ENCODE peak calls at places on chromosome 5, in four cellular contexts. B is fibroblast of mammary gland; W is effector memory CD4-positive, alpha-beta T cell; S is fibroblast of villous mesenchyme. Z is an unnamed sample.

GRCh38 chr5:103605277-103605676 is 42.7 kb upstream of the NUDT12 start:
- DNase-seq in S (no peak), W (no peak), B (no peak), Z (no peak)

GRCh38 chr5:32302822-32303754 is 9.7 kb downstream of the MTMR12 start:
- DNase-seq in B (peak), S (peak), W (no peak), Z (no peak)

GRCh38 chr5:162248107-162248713 is 180.6 kb downstream of the GABRG2 start:
- DNase-seq in B (no peak), W (no peak), S (no peak), Z (no peak)

GRCh38 chr5:174724484-174725260 is at the start of gene MSX2:
- DNase-seq in S (peak), B (peak), W (peak), Z (peak)

GRCh38 chr5:130034872-130035271 is 130.6 kb downstream of the CHSY3 start:
- DNase-seq in W (no peak), S (peak), B (peak), Z (no peak)

GRCh38 chr5:124732349-124732875 is 14.0 kb downstream of the ZNF608 start:
- DNase-seq in S (no peak), W (no peak), B (no peak), Z (no peak)

GRCh38 chr5:80793354-80793753 is 138.6 kb upstream of the DHFR start:
- DNase-seq in B (no peak), W (no peak), S (no peak), Z (no peak)

GRCh38 chr5:72452515-72453259 is 54.5 kb downstream of the ZNF366 start:
- DNase-seq in W (no peak), S (peak), B (peak), Z (no peak)

GRCh38 chr5:140551872-140552271 is 4.4 kb downstream of the EIF4EBP3 start:
- DNase-seq in S (no peak), B (no peak), W (no peak), Z (no peak)

GRCh38 chr5:66164044-66164790 is 20.1 kb downstream of the SREK1 start:
- DNase-seq in S (peak), B (peak), W (no peak), Z (no peak)

GRCh38 chr5:176647870-176648466 is 684 bp downstream of the TSPAN17 start:
- DNase-seq in B (no peak), W (no peak), S (peak), Z (no peak)

GRCh38 chr5:62424763-62425162 is 12.2 kb downstream of the IPO11 start:
- DNase-seq in W (no peak), S (no peak), B (no peak), Z (no peak)

GRCh38 chr5:15489571-15490235 is 10.3 kb upstream of the FBXL7 start:
- DNase-seq in W (no peak), B (no peak), S (no peak), Z (no peak)

GRCh38 chr5:37830348-37830747 is 9.5 kb downstream of the GDNF start:
- DNase-seq in B (no peak), W (no peak), S (no peak), Z (no peak)

GRCh38 chr5:54529565-54529964 is 12.0 kb downstream of the SNX18 start:
- DNase-seq in B (no peak), S (no peak), W (no peak), Z (no peak)

GRCh38 chr5:177434437-177434836 is 8.0 kb downstream of the GRK6 start:
- DNase-seq in S (no peak), W (no peak), B (peak), Z (no peak)

GRCh38 chr5:97094579-97095317 is 47.7 kb downstream of the LIX1 start:
- DNase-seq in B (no peak), S (no peak), W (no peak), Z (peak)

GRCh38 chr5:79842991-79843390 is 148.1 kb downstream of the MTX3 start:
- DNase-seq in B (no peak), S (no peak), W (no peak), Z (no peak)

GRCh38 chr5:172173771-172174170 is 14.3 kb downstream of the STK10 start:
- DNase-seq in B (peak), S (peak), W (peak), Z (peak)

GRCh38 chr5:115389074-115389798 is 92.8 kb upstream of the CCDC112 start:
- DNase-seq in B (peak), W (no peak), S (peak), Z (no peak)

GRCh38 chr5:14004598-14005394 is 60.3 kb upstream of the DNAH5 start:
- DNase-seq in S (peak), B (no peak), W (no peak), Z (no peak)

DNA sequence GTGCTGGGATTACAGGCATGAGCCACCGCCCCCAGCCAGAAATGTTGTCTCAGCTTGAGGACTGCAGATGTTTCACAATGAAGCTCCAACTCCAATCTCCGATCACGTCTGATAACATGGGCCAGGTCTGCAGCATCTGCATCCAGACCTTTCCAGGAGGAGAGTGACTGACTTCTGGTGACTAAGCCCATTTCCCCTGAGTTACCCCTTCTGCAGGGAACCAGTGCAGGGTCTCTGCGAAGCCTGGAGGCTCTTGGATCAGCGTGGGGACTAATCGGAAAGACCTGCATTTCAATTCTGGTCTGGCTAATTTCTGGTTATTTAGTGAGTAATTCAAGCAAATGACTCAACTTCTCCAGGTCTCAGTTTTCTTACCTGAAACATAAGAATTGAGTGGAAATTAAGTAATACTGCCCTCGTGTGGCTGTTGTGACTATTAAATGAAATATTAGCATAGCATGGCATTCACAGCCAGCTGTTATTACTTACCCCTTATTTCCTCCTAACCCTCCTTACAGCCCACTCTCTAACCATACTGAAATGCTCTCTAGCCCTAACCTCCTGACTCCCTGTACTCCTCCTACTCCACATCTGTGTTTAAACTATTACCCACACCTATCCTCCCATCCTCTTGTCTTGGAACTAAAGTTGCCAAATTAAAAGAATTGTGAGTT is 2.2 kb upstream of the GNPDA1 start:
- DNase-seq in S (peak), W (peak), B (peak), Z (peak)
- H3K4me3 ChIP-seq in S (no peak), W (peak), B (no peak), Z (peak)

DNA sequence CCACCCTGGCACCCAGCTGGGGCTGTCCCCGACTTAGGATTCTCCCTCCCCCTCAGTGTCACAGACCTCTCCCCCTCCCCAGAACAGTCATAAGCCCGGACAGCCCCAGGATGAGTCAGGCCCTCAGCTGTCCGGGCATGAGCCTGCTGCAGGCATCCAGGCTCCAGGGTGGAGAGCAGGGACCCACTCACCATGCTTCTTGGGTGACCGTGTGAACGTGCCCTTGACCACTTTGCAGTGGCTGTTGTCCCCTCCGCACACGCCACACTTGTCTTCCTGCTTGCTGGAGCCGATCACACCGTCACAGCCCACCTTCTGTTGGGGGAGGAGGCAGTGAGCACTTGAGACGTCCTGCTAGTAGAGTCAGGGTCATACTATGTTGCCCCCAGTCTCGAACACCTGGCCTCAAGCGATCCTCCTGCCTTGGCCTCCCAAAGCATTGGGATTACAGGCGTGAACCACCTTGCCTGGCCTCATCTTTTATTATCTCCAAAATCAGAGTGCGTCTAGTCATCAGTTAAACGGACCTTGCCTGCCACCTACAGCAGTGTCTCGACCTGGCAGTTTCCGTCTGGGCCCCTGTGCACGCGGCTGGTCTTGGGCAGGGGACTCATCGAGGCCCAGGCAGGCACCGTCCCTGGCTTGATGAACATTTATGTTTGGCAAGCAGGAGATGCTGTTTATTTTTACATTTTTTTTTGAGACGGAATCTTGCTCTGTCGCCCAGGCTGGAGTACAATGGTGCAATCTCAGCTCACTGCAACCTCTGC is 72.6 kb downstream of the ZNF354C start:
- DNase-seq in B (no peak), W (no peak), S (no peak), Z (no peak)
- H3K4me3 ChIP-seq in B (no peak), W (no peak), S (no peak), Z (no peak)

DNA sequence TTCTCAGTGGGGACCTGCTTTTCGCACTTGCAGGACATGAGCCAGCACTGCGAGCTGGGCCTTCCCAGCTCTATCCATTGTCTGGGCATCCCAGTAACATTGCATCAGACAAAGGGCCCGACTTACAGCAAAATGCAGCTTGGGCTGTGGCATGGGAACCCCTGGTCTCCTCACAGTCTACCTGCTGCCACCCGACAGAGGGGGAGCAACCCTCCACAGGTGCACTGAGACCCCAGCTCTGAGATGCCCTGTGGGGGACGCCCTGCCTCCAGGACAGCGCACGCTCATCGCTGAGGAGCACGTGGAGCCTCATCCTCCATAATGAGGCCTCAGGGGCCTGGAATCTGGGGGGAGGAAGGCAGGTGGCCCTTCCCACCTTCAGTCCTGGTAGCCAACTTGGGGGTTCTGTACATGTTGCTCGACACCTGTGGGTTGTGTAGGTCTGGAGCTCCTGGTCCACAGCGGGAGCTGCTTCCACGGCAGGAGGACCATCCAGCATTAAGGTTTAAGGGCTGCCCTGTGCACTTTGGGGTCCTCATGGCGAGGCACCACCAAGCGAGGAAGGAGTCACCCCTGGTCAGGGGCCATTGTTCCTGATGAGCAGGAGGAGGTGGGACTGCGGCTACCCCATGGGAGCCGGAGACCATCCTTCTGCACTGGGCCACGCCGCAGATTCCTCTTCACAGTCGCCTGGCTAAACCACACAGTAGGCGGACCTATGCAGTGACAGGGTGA is 376.5 kb upstream of the IRX1 start:
- DNase-seq in B (no peak), S (no peak), W (no peak), Z (no peak)
- H3K4me3 ChIP-seq in B (no peak), S (no peak), W (no peak), Z (no peak)

DNA sequence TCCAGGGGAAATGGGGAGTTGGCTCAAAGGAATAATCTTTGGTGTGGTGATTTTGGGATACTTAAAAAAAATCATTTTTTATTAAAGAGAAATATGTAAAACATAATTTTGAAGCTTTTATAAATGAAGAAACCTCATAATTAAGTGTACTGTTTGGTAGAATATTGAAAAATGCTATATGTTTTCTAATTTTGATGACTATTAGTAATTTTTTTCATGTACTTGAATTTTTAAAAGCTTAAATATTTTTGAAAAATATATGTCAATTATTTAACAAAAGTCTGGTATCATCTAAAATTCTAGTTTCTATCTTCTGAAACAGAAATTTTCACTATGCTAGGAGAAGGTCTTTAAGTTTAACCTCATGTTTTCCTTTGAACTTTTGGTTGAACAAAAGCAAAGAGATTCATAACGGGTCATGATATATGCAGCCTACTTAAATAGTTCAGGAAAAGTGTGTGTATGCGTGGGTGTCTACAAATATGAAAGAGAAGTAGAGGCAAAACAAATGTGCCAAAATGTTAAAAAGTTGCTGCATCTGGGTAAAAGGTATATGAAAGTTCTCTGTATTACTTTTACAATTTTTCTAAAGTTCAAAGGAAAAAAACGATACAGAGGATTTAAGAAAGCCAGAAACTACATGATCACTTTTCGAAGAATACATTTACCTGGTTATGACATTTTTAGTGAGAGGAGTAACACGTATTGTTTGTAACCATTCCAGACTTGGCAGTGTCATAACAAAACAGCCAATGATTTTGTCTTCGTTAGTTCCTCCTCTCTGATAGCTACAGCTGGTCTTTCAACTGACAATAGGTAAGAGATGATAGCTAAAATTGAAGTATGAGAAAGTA is 117.3 kb upstream of the TNFAIP8 start:
- DNase-seq in S (no peak), W (no peak), B (no peak), Z (no peak)
- H3K4me3 ChIP-seq in S (no peak), W (no peak), B (no peak), Z (no peak)

GRCh38 chr5:67268233-67269011 is 71.8 kb upstream of the CD180 start:
- DNase-seq in B (peak), W (no peak), S (peak), Z (no peak)
- H3K4me3 ChIP-seq in B (peak), W (no peak), S (peak), Z (no peak)

Z was measured in CD4-positive, CD25-positive, alpha-beta regulatory T cell.